ENCODE peak calls at places on chromosome 12, in six cellular contexts. P, R, X, M, N and U are unnamed samples.

GRCh38 chr12:120534203-120534702 is at the start of gene RNF10:
- DNase-seq in N (peak; percentile 83), P (peak; percentile 79), X (peak; percentile 84), R (peak; percentile 93), M (peak; percentile 79), U (peak; percentile 77)

GRCh38 chr12:6949063-6949594 is 2.0 kb upstream of the PTPN6 start:
- DNase-seq in M (no peak), R (no peak), P (no peak), X (no peak), N (peak; percentile 84), U (no peak)

GRCh38 chr12:80754259-80754658 is 37.5 kb downstream of the MYF5 start:
- DNase-seq in P (no peak), M (no peak), N (no peak), X (no peak), R (no peak), U (no peak)

GRCh38 chr12:100279612-100280244 is 12.8 kb downstream of the SCYL2 start:
- DNase-seq in R (peak; percentile 30), M (no peak), X (no peak), P (no peak), N (no peak), U (no peak)

GRCh38 chr12:58028294-58028693 is 86.9 kb downstream of the ATP23 start:
- DNase-seq in M (peak; percentile 59), N (no peak), X (no peak), P (no peak), R (no peak), U (no peak)

GRCh38 chr12:12804011-12804410 is 9.1 kb upstream of the DDX47 start:
- DNase-seq in P (no peak), X (no peak), R (no peak), N (no peak), M (peak; percentile 88), U (no peak)

GRCh38 chr12:132357623-132358186 is 28.3 kb upstream of the GALNT9 start:
- DNase-seq in M (no peak), R (no peak), X (no peak), N (peak; percentile 48), P (no peak), U (no peak)

GRCh38 chr12:9721394-9722092 is 11.4 kb downstream of the CLECL1 start:
- DNase-seq in R (no peak), N (no peak), M (peak; percentile 39), P (no peak), X (no peak), U (no peak)

GRCh38 chr12:108235231-108235959 is 103.7 kb downstream of the CMKLR1 start:
- DNase-seq in N (no peak), R (peak; percentile 24), X (no peak), M (no peak), P (no peak), U (no peak)

GRCh38 chr12:108239378-108239777 is 99.7 kb downstream of the CMKLR1 start:
- DNase-seq in N (no peak), P (no peak), X (no peak), M (no peak), R (no peak), U (no peak)

GRCh38 chr12:108238474-108238873 is 100.6 kb downstream of the CMKLR1 start:
- DNase-seq in P (no peak), N (no peak), R (no peak), M (no peak), X (no peak), U (no peak)

GRCh38 chr12:108236366-108236765 is 102.7 kb downstream of the CMKLR1 start:
- DNase-seq in P (no peak), N (no peak), X (no peak), M (no peak), R (no peak), U (no peak)

DNA sequence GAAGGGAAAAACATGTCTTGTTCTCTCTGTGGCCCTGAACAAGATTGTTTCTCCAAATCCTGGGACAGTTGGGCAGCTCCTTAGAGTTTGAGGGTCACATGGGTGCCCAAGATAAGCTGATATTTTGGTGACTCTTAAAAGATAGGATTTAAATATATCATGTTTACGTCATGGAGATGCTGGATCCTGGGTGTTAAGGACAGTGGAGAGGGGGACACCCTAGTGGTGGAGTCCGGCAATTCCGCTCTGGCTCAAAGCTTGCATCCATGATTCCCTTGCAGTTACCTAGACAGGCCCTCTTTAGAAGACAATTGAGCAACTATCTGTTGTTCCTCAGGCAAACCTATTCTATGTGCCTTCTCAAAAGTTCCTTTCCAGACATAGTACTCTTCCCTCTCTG is 101.8 kb downstream of the CMKLR1 start:
- DNase-seq in R (peak; percentile 18), M (no peak), P (no peak), X (no peak), N (no peak), U (no peak)
- TF ChIP-seq CTCF in R (peak; percentile 45), M (peak; percentile 41), P (no peak), X (no peak), N (peak; percentile 9), U (no peak)

DNA sequence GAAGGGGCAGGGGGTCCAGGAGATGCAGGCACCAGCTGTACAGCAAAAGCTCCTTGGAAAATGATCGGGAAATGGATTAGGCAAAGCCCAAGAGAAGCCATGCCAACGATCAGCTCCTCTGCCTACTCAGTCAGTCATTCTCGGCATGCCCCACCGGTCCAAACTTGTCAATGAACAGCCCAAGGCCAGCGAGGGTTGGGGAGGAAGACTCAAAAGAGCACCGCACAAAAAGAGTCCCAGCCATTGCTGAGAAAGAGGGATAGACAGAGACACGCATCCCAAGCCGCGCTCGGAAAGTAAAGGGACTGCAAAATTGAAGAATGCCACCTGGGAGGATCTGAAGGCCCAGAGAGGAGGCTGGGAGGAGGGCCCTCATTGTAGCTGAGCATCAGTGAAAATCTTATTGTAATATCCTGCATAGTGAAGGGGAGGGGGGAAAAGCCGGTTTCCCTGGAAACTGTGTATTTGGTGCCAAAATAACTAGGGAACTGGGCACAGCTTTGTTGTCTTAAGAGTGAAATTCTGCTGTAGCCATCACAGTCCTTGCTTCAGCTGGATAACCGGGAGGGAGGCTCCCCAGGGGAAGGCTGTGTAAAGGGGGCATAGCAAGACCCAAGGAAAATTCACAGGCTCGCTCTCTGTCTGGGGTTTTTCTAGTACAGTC is 4.7 kb downstream of the KDM2B start:
- DNase-seq in N (no peak), P (no peak), R (peak; percentile 49), M (peak; percentile 64), X (no peak), U (no peak)
- H3K27ac ChIP-seq in N (no peak overlapping the region), P (peak overlapping the region; percentile 10), R (peak overlapping the region; percentile 97), M (peak overlapping the region; percentile 88), X (peak overlapping the region; percentile 4), U (no peak overlapping the region)

GRCh38 chr12:103656291-103656690 is 69.2 kb downstream of the STAB2 start:
- DNase-seq in M (no peak), R (no peak), P (no peak), X (no peak), N (no peak), U (no peak)

GRCh38 chr12:103647267-103647666 is 60.2 kb downstream of the STAB2 start:
- DNase-seq in M (peak; percentile 99), N (no peak), P (no peak), R (no peak), X (no peak), U (no peak)

GRCh38 chr12:103654816-103655215 is 67.7 kb downstream of the STAB2 start:
- DNase-seq in N (no peak), R (no peak), M (no peak), P (no peak), X (no peak), U (no peak)

GRCh38 chr12:103657331-103657730 is 70.3 kb downstream of the STAB2 start:
- DNase-seq in P (no peak), R (no peak), X (no peak), M (peak; percentile 52), N (no peak), U (no peak)

DNA sequence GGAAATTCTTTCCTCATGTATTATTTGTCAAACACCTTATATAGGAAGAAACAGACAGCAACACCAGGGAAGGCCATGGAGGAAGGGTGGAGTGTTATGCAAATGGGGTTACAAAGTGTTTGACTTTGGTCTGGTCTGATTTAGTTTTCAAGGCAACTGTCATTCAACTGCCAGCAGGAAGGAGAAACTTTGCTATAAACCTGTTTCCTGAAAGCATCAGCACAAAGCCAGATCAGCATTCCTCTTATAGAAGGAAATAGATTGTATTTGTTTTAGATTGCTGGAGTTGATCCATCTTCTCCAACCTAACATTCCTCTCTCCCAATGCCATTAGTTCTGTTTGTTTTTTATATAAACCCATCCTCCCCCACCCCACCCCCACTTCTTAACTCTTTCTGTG is 65.7 kb downstream of the STAB2 start:
- DNase-seq in N (no peak), M (no peak), P (no peak), R (no peak), X (no peak), U (no peak)
- TF ChIP-seq CTCF in N (no peak), M (no peak), P (no peak), R (no peak), X (no peak), U (no peak)

GRCh38 chr12:23585156-23585781 is 364.2 kb downstream of the SOX5 start:
- DNase-seq in R (peak; percentile 6), X (no peak), P (no peak), N (no peak), M (no peak), U (no peak)

DNA sequence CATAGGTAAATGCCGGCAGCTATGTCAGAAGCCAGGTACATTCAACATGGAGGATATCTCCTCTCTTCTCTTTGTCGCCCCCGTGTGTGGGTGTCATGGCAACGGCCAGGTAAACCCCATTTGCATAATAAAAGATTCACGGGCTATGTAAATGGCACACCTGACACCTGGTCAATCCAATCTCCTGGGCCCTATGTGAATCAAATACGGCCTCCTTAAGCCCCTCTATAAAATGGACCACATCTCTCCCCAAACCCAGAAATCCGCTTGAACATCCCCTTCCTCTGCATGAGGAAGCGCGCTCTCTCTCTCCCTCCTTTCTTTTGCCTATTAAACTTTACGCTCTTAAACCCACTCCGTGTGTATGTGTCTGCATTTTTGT is 363.7 kb downstream of the SOX5 start:
- DNase-seq in N (no peak), P (no peak), X (no peak), R (peak; percentile 2), M (no peak), U (no peak)
- H3K27ac ChIP-seq in N (no peak overlapping the region), P (no peak overlapping the region), X (no peak overlapping the region), R (no peak overlapping the region), M (no peak overlapping the region), U (no peak overlapping the region)

GRCh38 chr12:61546296-61546695 is 713.9 kb upstream of the USP15 start:
- DNase-seq in N (no peak), R (no peak), X (no peak), P (no peak), M (peak; percentile 70), U (no peak)
- TF ChIP-seq CTCF in N (no peak), R (no peak), X (no peak), P (no peak), M (peak; percentile 56), U (no peak)

DNA sequence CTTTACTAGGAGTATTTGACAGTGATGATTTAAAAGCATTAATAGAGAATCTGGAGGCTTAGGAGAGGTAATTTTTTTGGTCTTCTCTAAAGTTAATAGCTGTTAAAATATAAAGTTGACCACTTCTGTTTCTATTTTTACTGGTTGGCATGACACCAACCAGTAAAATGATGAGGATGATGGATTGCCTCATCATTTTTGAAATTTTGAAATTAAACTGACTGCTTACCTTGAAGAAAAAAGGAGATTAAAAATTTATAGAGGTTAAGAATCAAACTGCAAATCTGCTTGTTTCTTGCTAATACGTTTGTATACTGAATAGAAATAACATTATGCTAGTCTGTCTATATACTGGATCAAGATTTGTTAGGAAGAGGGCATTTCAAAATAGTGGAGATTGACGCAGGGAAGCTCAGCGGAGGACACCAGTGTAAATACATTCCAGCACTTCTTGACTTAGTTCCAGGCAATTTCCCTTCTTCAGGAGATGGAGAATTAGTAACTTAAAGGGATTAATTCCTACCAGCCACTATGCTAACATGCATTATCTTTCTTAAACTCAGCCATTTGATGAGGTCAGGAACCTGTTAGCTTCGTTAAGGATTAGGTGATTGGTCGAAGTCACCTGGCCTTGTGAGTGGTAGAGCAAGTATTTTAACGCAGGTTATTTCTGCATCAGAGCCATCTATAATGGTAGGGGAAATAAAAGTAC is 3.6 kb downstream of the EID3 start:
- DNase-seq in M (no peak), P (no peak), N (no peak), X (no peak), R (no peak), U (no peak)
- H3K27ac ChIP-seq in M (no peak overlapping the region), P (no peak overlapping the region), N (no peak overlapping the region), X (no peak overlapping the region), R (no peak overlapping the region), U (no peak overlapping the region)